ENCODE peak calls at places on chromosome 12, in four cellular contexts. One of them, this sample, is unnamed.

GRCh38 chr12:9349888-9350885 is 142.0 kb upstream of the PZP start:
- DNase-seq in AG09309: no peak
- DNase-seq in heart left ventricle: no peak
- DNase-seq in GM23248: peak
- DNase-seq in this sample: no peak

GRCh38 chr12:132327351-132328171 is 1.8 kb downstream of the GALNT9 start:
- DNase-seq in AG09309: peak
- DNase-seq in GM23248: peak
- DNase-seq in heart left ventricle: no peak
- DNase-seq in this sample: no peak

GRCh38 chr12:64826234-64826633 is 1.8 kb downstream of the TBC1D30 start:
- DNase-seq in AG09309: no peak
- DNase-seq in GM23248: peak
- DNase-seq in heart left ventricle: peak
- DNase-seq in this sample: no peak

GRCh38 chr12:98646165-98646764 is 1.2 kb downstream of the APAF1 start:
- DNase-seq in heart left ventricle: no peak
- DNase-seq in AG09309: no peak
- DNase-seq in GM23248: peak
- DNase-seq in this sample: no peak

GRCh38 chr12:78120866-78121590 is 290.3 kb downstream of the NAV3 start:
- DNase-seq in heart left ventricle: no peak
- DNase-seq in GM23248: peak
- DNase-seq in AG09309: no peak
- DNase-seq in this sample: no peak

GRCh38 chr12:6367065-6367968 is 8.0 kb downstream of the SCNN1A start:
- DNase-seq in AG09309: no peak
- DNase-seq in GM23248: no peak
- DNase-seq in heart left ventricle: no peak
- DNase-seq in this sample: peak

GRCh38 chr12:59179231-59179630 is 258.9 kb upstream of the LRIG3 start:
- DNase-seq in GM23248: no peak
- DNase-seq in AG09309: no peak
- DNase-seq in heart left ventricle: no peak
- DNase-seq in this sample: no peak

GRCh38 chr12:25877446-25877845 is 81.0 kb upstream of the RASSF8 start:
- DNase-seq in AG09309: no peak
- DNase-seq in heart left ventricle: no peak
- DNase-seq in GM23248: peak
- DNase-seq in this sample: no peak

GRCh38 chr12:12803186-12803585 is 10.0 kb upstream of the DDX47 start:
- DNase-seq in GM23248: peak
- DNase-seq in heart left ventricle: peak
- DNase-seq in AG09309: peak
- DNase-seq in this sample: peak

GRCh38 chr12:7108928-7109920 is at the start of gene C1RL:
- DNase-seq in heart left ventricle: peak
- DNase-seq in AG09309: peak
- DNase-seq in GM23248: peak
- DNase-seq in this sample: peak

GRCh38 chr12:34290191-34290995 is 268.1 kb downstream of the ALG10 start:
- DNase-seq in GM23248: no peak
- DNase-seq in heart left ventricle: no peak
- DNase-seq in AG09309: no peak
- DNase-seq in this sample: no peak

GRCh38 chr12:93065896-93066295 is 136.8 kb upstream of the EEA1 start:
- DNase-seq in heart left ventricle: no peak
- DNase-seq in AG09309: no peak
- DNase-seq in GM23248: no peak
- DNase-seq in this sample: no peak

GRCh38 chr12:6038160-6038559 is 86.3 kb downstream of the VWF start:
- DNase-seq in heart left ventricle: no peak
- DNase-seq in GM23248: peak
- DNase-seq in AG09309: no peak
- DNase-seq in this sample: peak

GRCh38 chr12:57280234-57281062 is 29.5 kb upstream of the STAC3 start:
- DNase-seq in GM23248: peak
- DNase-seq in AG09309: peak
- DNase-seq in heart left ventricle: no peak
- DNase-seq in this sample: peak

GRCh38 chr12:131831021-131831571 is 2.9 kb downstream of the MMP17 start:
- DNase-seq in heart left ventricle: no peak
- DNase-seq in AG09309: no peak
- DNase-seq in GM23248: peak
- DNase-seq in this sample: peak

GRCh38 chr12:78671295-78671694 is 193.3 kb upstream of the SYT1 start:
- DNase-seq in GM23248: peak
- DNase-seq in AG09309: no peak
- DNase-seq in heart left ventricle: no peak
- DNase-seq in this sample: no peak

GRCh38 chr12:75526655-75527511 is 15.5 kb upstream of the KRR1 start:
- DNase-seq in AG09309: peak
- DNase-seq in GM23248: peak
- DNase-seq in heart left ventricle: no peak
- DNase-seq in this sample: peak

GRCh38 chr12:116200812-116201211 is 76.7 kb downstream of the MED13L start:
- DNase-seq in heart left ventricle: no peak
- DNase-seq in AG09309: peak
- DNase-seq in GM23248: peak
- DNase-seq in this sample: no peak

GRCh38 chr12:127987199-127987901 is 279.6 kb upstream of the TMEM132C start:
- DNase-seq in heart left ventricle: no peak
- DNase-seq in AG09309: peak
- DNase-seq in GM23248: peak
- DNase-seq in this sample: no peak

GRCh38 chr12:110661337-110661972 is 27.5 kb downstream of the HVCN1 start:
- DNase-seq in GM23248: no peak
- DNase-seq in AG09309: no peak
- DNase-seq in heart left ventricle: peak
- DNase-seq in this sample: no peak

GRCh38 chr12:130916251-130916911 is 37.3 kb upstream of the ADGRD1 start:
- DNase-seq in heart left ventricle: peak
- DNase-seq in GM23248: peak
- DNase-seq in AG09309: peak
- DNase-seq in this sample: peak

GRCh38 chr12:115871714-115872113 is 405.8 kb downstream of the MED13L start:
- DNase-seq in heart left ventricle: no peak
- DNase-seq in AG09309: no peak
- DNase-seq in GM23248: peak
- DNase-seq in this sample: peak

GRCh38 chr12:16300706-16301105 is 23.2 kb upstream of the SLC15A5 start:
- DNase-seq in GM23248: peak
- DNase-seq in AG09309: no peak
- DNase-seq in heart left ventricle: peak
- DNase-seq in this sample: no peak

GRCh38 chr12:46265734-46266133 is 3.1 kb downstream of the SLC38A1 start:
- DNase-seq in AG09309: no peak
- DNase-seq in heart left ventricle: no peak
- DNase-seq in GM23248: no peak
- DNase-seq in this sample: no peak

GRCh38 chr12:52199294-52199920 is 7.6 kb upstream of the KRT80 start:
- DNase-seq in GM23248: no peak
- DNase-seq in heart left ventricle: no peak
- DNase-seq in AG09309: no peak
- DNase-seq in this sample: peak

GRCh38 chr12:42135264-42135814 is 9.3 kb downstream of the GXYLT1 start:
- DNase-seq in heart left ventricle: no peak
- DNase-seq in AG09309: no peak
- DNase-seq in GM23248: peak
- DNase-seq in this sample: no peak

GRCh38 chr12:107335802-107336570 is 242.6 kb upstream of the CRY1 start:
- DNase-seq in GM23248: no peak
- DNase-seq in AG09309: no peak
- DNase-seq in heart left ventricle: no peak
- DNase-seq in this sample: no peak

GRCh38 chr12:8844665-8845064 is 22.2 kb downstream of the A2ML1 start:
- DNase-seq in heart left ventricle: peak
- DNase-seq in GM23248: no peak
- DNase-seq in AG09309: no peak
- DNase-seq in this sample: peak

GRCh38 chr12:49825360-49825970 is 2.7 kb downstream of the NCKAP5L start:
- DNase-seq in AG09309: no peak
- DNase-seq in heart left ventricle: no peak
- DNase-seq in GM23248: peak
- DNase-seq in this sample: no peak
- H3K4me3 ChIP-seq in AG09309: peak
- H3K4me3 ChIP-seq in heart left ventricle: peak
- H3K4me3 ChIP-seq in GM23248: peak
- H3K4me3 ChIP-seq in this sample: no peak

GRCh38 chr12:101619868-101620761 is 25.3 kb downstream of the MYBPC1 start:
- DNase-seq in AG09309: no peak
- DNase-seq in GM23248: no peak
- DNase-seq in heart left ventricle: no peak
- DNase-seq in this sample: no peak

GRCh38 chr12:101620762-101621133 is 26.0 kb downstream of the MYBPC1 start:
- DNase-seq in heart left ventricle: no peak
- DNase-seq in AG09309: no peak
- DNase-seq in GM23248: no peak
- DNase-seq in this sample: no peak

GRCh38 chr12:101612162-101612916 is 17.6 kb downstream of the MYBPC1 start:
- DNase-seq in heart left ventricle: no peak
- DNase-seq in GM23248: no peak
- DNase-seq in AG09309: no peak
- DNase-seq in this sample: no peak

GRCh38 chr12:101619026-101619827 is 24.5 kb downstream of the MYBPC1 start:
- DNase-seq in heart left ventricle: no peak
- DNase-seq in GM23248: no peak
- DNase-seq in AG09309: no peak
- DNase-seq in this sample: no peak

DNA sequence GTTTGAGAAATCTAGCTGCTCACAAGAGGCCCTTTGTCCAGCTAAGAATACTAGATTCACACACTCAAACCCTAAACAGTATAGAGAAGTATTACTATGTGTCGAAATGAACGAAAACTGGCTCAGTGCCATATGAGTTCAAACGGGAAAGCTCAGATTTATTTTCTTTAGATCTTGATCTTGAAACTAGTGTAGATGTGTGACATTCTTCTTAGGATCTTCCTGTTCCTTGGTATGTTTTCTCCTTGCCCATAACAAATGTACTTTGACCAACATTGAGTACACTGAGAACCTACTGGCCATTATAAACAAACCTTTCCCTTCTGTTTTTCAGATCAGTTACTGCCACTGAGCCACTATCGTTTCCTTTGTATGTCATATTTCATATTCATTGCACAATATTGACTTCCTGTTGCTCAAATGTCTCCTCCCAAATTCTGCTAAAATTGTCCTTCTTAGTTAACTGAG is 21.3 kb downstream of the MYBPC1 start:
- DNase-seq in AG09309: no peak
- DNase-seq in GM23248: no peak
- DNase-seq in heart left ventricle: no peak
- DNase-seq in this sample: no peak
- H3K4me3 ChIP-seq in AG09309: no peak
- H3K4me3 ChIP-seq in GM23248: no peak
- H3K4me3 ChIP-seq in heart left ventricle: no peak
- H3K4me3 ChIP-seq in this sample: no peak

DNA sequence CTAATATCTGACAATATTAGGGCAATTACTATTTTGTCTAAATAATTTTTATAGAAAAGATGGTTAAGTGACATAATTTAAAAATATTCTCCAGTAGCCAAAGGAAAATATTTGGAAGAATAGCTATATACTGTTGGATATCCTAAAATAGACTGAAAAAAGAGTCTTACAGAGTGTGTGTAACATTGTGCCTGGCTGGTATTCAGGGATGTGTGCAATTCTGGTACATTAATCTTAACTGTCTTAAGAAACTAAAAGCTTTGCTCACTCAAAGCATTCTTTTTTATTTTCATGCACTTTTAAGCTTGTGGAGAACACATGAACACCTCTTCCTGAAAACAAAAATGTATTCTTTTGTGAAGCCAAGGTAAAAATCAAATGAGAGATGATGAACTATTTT is 10.1 kb upstream of the NR2C1 start:
- DNase-seq in heart left ventricle: no peak
- DNase-seq in AG09309: no peak
- DNase-seq in GM23248: no peak
- DNase-seq in this sample: no peak
- H3K4me3 ChIP-seq in heart left ventricle: no peak
- H3K4me3 ChIP-seq in AG09309: no peak
- H3K4me3 ChIP-seq in GM23248: no peak
- H3K4me3 ChIP-seq in this sample: no peak

DNA sequence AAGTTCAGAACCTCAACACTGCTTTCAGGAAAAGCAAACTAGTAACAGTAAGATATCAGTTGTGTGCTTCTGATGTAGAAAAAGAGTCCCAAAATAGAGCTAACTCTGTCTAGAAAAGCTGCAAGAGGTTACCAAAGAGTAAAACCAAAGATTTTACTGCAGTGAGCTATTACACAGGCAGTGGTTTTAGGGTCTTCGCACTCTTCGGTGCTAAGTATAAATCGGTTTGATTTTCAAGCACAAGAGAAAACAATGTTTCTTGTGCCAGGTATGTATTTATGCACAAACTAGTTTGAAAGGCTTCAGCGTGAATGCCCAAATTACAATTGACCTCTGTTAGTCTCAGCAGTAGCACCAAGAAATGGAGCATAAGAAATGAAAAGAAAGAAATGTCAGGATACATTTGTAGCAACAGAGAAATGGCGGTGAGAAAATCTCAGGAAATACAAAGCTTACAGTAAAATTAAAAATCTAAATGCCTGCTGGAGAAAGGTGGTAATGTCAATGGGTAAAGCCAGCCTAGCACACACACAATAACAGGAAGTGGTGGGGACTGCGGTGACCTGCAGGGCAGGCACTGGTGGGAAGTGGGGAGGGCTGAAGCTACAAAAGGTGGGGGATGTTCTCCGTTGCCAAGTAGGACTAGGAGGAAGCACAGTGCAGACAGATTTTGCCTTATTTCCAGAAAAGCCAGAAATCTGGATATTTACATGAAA is 18.0 kb upstream of the DYRK2 start:
- DNase-seq in AG09309: no peak
- DNase-seq in heart left ventricle: peak
- DNase-seq in GM23248: no peak
- DNase-seq in this sample: no peak
- H3K4me3 ChIP-seq in AG09309: no peak
- H3K4me3 ChIP-seq in heart left ventricle: no peak
- H3K4me3 ChIP-seq in GM23248: no peak
- H3K4me3 ChIP-seq in this sample: no peak

GRCh38 chr12:48104531-48104930 is 1.3 kb downstream of the SENP1 start:
- DNase-seq in GM23248: no peak
- DNase-seq in AG09309: no peak
- DNase-seq in heart left ventricle: no peak
- DNase-seq in this sample: no peak
- H3K4me3 ChIP-seq in GM23248: peak
- H3K4me3 ChIP-seq in AG09309: peak
- H3K4me3 ChIP-seq in heart left ventricle: peak
- H3K4me3 ChIP-seq in this sample: peak

DNA sequence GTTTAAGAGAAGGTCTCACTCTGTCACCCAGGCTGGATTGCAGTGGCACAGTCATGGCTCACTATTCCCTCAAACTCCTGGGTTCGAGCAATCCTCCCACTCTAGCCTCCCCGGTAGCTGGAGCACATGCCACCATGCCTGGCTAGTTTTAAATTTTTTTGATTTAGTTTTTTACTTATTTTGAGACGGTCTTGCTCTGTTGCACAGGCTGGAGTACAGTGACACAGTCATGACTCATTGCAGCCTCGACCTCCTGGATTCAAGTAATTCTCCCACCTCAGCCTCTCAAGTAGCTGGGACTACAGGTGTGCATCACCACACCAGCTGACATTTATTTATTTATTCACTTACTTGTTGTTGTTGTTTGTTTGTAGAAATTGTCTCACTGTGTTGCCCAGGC is 22.2 kb upstream of the DIP2B start:
- DNase-seq in GM23248: no peak
- DNase-seq in heart left ventricle: no peak
- DNase-seq in AG09309: no peak
- DNase-seq in this sample: no peak
- H3K4me3 ChIP-seq in GM23248: no peak
- H3K4me3 ChIP-seq in heart left ventricle: no peak
- H3K4me3 ChIP-seq in AG09309: no peak
- H3K4me3 ChIP-seq in this sample: no peak

This sample was measured in BE2C.